ENCODE peak calls at places on chromosomes 3 and 15, in five cellular contexts. One of them, this sample, is unnamed.

GRCh38 chr3:179840985-179841384 is 188.1 kb downstream of the USP13 start:
- DNase-seq in foreskin fibroblast: no peak
- DNase-seq in ELF-1: no peak
- DNase-seq in A549: peak; percentile 12
- DNase-seq in activated gamma-delta T cell treated with Interleukin-2 at 50 U/mL for 16 hours: no peak
- DNase-seq in this sample: no peak

GRCh38 chr3:51985971-51986947 is 2.9 kb downstream of the ACY1 start:
- DNase-seq in foreskin fibroblast: no peak
- DNase-seq in activated gamma-delta T cell treated with Interleukin-2 at 50 U/mL for 16 hours: no peak
- DNase-seq in ELF-1: no peak
- DNase-seq in A549: no peak
- DNase-seq in this sample: peak; percentile 81

GRCh38 chr15:92645051-92645631 is 10.4 kb downstream of the FAM174B start:
- DNase-seq in A549: no peak
- DNase-seq in ELF-1: peak; percentile 90
- DNase-seq in foreskin fibroblast: no peak
- DNase-seq in activated gamma-delta T cell treated with Interleukin-2 at 50 U/mL for 16 hours: no peak
- DNase-seq in this sample: no peak

GRCh38 chr3:15300318-15301078 is 31.9 kb downstream of the SH3BP5 start:
- DNase-seq in activated gamma-delta T cell treated with Interleukin-2 at 50 U/mL for 16 hours: no peak
- DNase-seq in A549: peak; percentile 73
- DNase-seq in ELF-1: no peak
- DNase-seq in foreskin fibroblast: peak; percentile 82
- DNase-seq in this sample: no peak

GRCh38 chr3:197373096-197373495 is 74.7 kb upstream of the DLG1 start:
- DNase-seq in ELF-1: no peak
- DNase-seq in A549: no peak
- DNase-seq in activated gamma-delta T cell treated with Interleukin-2 at 50 U/mL for 16 hours: no peak
- DNase-seq in foreskin fibroblast: no peak
- DNase-seq in this sample: no peak

GRCh38 chr15:79595995-79596622 is 164.0 kb downstream of the MINAR1 start:
- DNase-seq in activated gamma-delta T cell treated with Interleukin-2 at 50 U/mL for 16 hours: no peak
- DNase-seq in ELF-1: peak; percentile 92
- DNase-seq in A549: peak; percentile 96
- DNase-seq in foreskin fibroblast: no peak
- DNase-seq in this sample: peak; percentile 97

GRCh38 chr15:51198701-51199253 is 104.1 kb upstream of the TNFAIP8L3 start:
- DNase-seq in ELF-1: no peak
- DNase-seq in A549: no peak
- DNase-seq in foreskin fibroblast: no peak
- DNase-seq in activated gamma-delta T cell treated with Interleukin-2 at 50 U/mL for 16 hours: no peak
- DNase-seq in this sample: no peak

GRCh38 chr3:69775751-69776150 is 36.5 kb downstream of the MITF start:
- DNase-seq in ELF-1: no peak
- DNase-seq in foreskin fibroblast: no peak
- DNase-seq in A549: no peak
- DNase-seq in activated gamma-delta T cell treated with Interleukin-2 at 50 U/mL for 16 hours: no peak
- DNase-seq in this sample: no peak

GRCh38 chr15:38857814-38858213 is 293.2 kb upstream of the RASGRP1 start:
- DNase-seq in activated gamma-delta T cell treated with Interleukin-2 at 50 U/mL for 16 hours: no peak
- DNase-seq in foreskin fibroblast: no peak
- DNase-seq in A549: no peak
- DNase-seq in ELF-1: no peak
- DNase-seq in this sample: no peak

GRCh38 chr15:29747837-29748417 is 74.3 kb downstream of the TJP1 start:
- DNase-seq in A549: peak; percentile 31
- DNase-seq in foreskin fibroblast: no peak
- DNase-seq in activated gamma-delta T cell treated with Interleukin-2 at 50 U/mL for 16 hours: no peak
- DNase-seq in ELF-1: no peak
- DNase-seq in this sample: no peak

GRCh38 chr3:53774414-53774813 is 71.8 kb downstream of the CHDH start:
- DNase-seq in A549: no peak
- DNase-seq in activated gamma-delta T cell treated with Interleukin-2 at 50 U/mL for 16 hours: no peak
- DNase-seq in foreskin fibroblast: no peak
- DNase-seq in ELF-1: no peak
- DNase-seq in this sample: no peak

GRCh38 chr3:10883478-10884234 is 67.6 kb downstream of the SLC6A11 start:
- DNase-seq in foreskin fibroblast: no peak
- DNase-seq in ELF-1: peak; percentile 9
- DNase-seq in activated gamma-delta T cell treated with Interleukin-2 at 50 U/mL for 16 hours: no peak
- DNase-seq in A549: peak; percentile 31
- DNase-seq in this sample: peak; percentile 66

GRCh38 chr15:43204016-43204901 is 16.6 kb downstream of the EPB42 start:
- DNase-seq in A549: peak; percentile 50
- DNase-seq in activated gamma-delta T cell treated with Interleukin-2 at 50 U/mL for 16 hours: peak; percentile 39
- DNase-seq in ELF-1: peak; percentile 44
- DNase-seq in foreskin fibroblast: peak; percentile 51
- DNase-seq in this sample: peak; percentile 65

GRCh38 chr3:43902415-43902814 is 211.7 kb downstream of the ABHD5 start:
- DNase-seq in foreskin fibroblast: no peak
- DNase-seq in A549: no peak
- DNase-seq in ELF-1: no peak
- DNase-seq in activated gamma-delta T cell treated with Interleukin-2 at 50 U/mL for 16 hours: no peak
- DNase-seq in this sample: no peak

GRCh38 chr3:36843065-36844051 is 79.0 kb upstream of the DCLK3 start:
- DNase-seq in A549: peak; percentile 65
- DNase-seq in activated gamma-delta T cell treated with Interleukin-2 at 50 U/mL for 16 hours: peak; percentile 38
- DNase-seq in ELF-1: peak; percentile 60
- DNase-seq in foreskin fibroblast: peak; percentile 12
- DNase-seq in this sample: peak; percentile 57

GRCh38 chr15:93422476-93422875 is 333.5 kb upstream of the RGMA start:
- DNase-seq in activated gamma-delta T cell treated with Interleukin-2 at 50 U/mL for 16 hours: no peak
- DNase-seq in ELF-1: no peak
- DNase-seq in foreskin fibroblast: no peak
- DNase-seq in A549: no peak
- DNase-seq in this sample: no peak

GRCh38 chr3:46138571-46138970 is 69.5 kb downstream of the CCR1 start:
- DNase-seq in ELF-1: no peak
- DNase-seq in A549: no peak
- DNase-seq in foreskin fibroblast: no peak
- DNase-seq in activated gamma-delta T cell treated with Interleukin-2 at 50 U/mL for 16 hours: no peak
- DNase-seq in this sample: no peak

GRCh38 chr3:71045917-71046282 is 537.6 kb downstream of the FOXP1 start:
- DNase-seq in activated gamma-delta T cell treated with Interleukin-2 at 50 U/mL for 16 hours: no peak
- DNase-seq in ELF-1: no peak
- DNase-seq in foreskin fibroblast: no peak
- DNase-seq in A549: no peak
- DNase-seq in this sample: no peak

GRCh38 chr15:63405159-63405558 is 23.5 kb upstream of the CA12 start:
- DNase-seq in foreskin fibroblast: no peak
- DNase-seq in A549: no peak
- DNase-seq in activated gamma-delta T cell treated with Interleukin-2 at 50 U/mL for 16 hours: no peak
- DNase-seq in ELF-1: no peak
- DNase-seq in this sample: no peak

GRCh38 chr15:68818088-68818670 is 2.5 kb downstream of the ANP32A start:
- DNase-seq in A549: peak; percentile 86
- DNase-seq in ELF-1: peak; percentile 31
- DNase-seq in foreskin fibroblast: peak; percentile 66
- DNase-seq in activated gamma-delta T cell treated with Interleukin-2 at 50 U/mL for 16 hours: peak; percentile 55
- DNase-seq in this sample: peak; percentile 77

GRCh38 chr15:38176155-38176554 is 76.5 kb upstream of the SPRED1 start:
- DNase-seq in foreskin fibroblast: peak; percentile 74
- DNase-seq in A549: no peak
- DNase-seq in ELF-1: no peak
- DNase-seq in activated gamma-delta T cell treated with Interleukin-2 at 50 U/mL for 16 hours: no peak
- DNase-seq in this sample: no peak

GRCh38 chr3:197331131-197331530 is 32.7 kb upstream of the DLG1 start:
- DNase-seq in foreskin fibroblast: no peak
- DNase-seq in ELF-1: no peak
- DNase-seq in activated gamma-delta T cell treated with Interleukin-2 at 50 U/mL for 16 hours: no peak
- DNase-seq in A549: no peak
- DNase-seq in this sample: no peak

GRCh38 chr15:75049392-75049791 is 26.0 kb downstream of the PPCDC start:
- DNase-seq in activated gamma-delta T cell treated with Interleukin-2 at 50 U/mL for 16 hours: no peak
- DNase-seq in A549: no peak
- DNase-seq in foreskin fibroblast: no peak
- DNase-seq in ELF-1: no peak
- DNase-seq in this sample: no peak

GRCh38 chr15:71044006-71044405 is 71.3 kb upstream of the THSD4 start:
- DNase-seq in activated gamma-delta T cell treated with Interleukin-2 at 50 U/mL for 16 hours: no peak
- DNase-seq in foreskin fibroblast: peak; percentile 81
- DNase-seq in ELF-1: no peak
- DNase-seq in A549: no peak
- DNase-seq in this sample: no peak